ENCODE peak calls at places on chromosomes 1 and 21, in five cellular contexts. W, K, P, Y and X are unnamed samples.

GRCh38 chr1:29312469-29313466 is 76.4 kb downstream of the PTPRU start:
- DNase-seq in Y (no peak), K (no peak), P (no peak), W (no peak), X (no peak)

GRCh38 chr1:56973898-56974752 is 8.3 kb upstream of the C8B start:
- DNase-seq in W (no peak), Y (no peak), K (no peak), P (no peak), X (no peak)

GRCh38 chr21:39651206-39651605 is 38.5 kb downstream of the B3GALT5 start:
- DNase-seq in K (no peak), Y (no peak), W (no peak), P (no peak), X (no peak)

GRCh38 chr1:32455958-32456357 is 8.9 kb upstream of the ZBTB8B start:
- DNase-seq in K (no peak), Y (no peak), W (no peak), P (no peak), X (no peak)

GRCh38 chr1:1072299-1072848 is 1.7 kb downstream of the RNF223 start:
- DNase-seq in P (no peak), K (no peak), Y (no peak), W (no peak), X (no peak)

GRCh38 chr1:210381934-210382333 is 53.2 kb downstream of the HHAT start:
- DNase-seq in K (no peak), Y (no peak), W (no peak), P (no peak), X (no peak)

GRCh38 chr1:30618335-30618747 is 105.0 kb downstream of the MATN1 start:
- DNase-seq in Y (no peak), P (no peak), W (no peak), K (peak; percentile 19), X (no peak)

GRCh38 chr1:204188959-204189639 is 7.2 kb downstream of the KISS1 start:
- DNase-seq in Y (no peak), W (no peak), P (no peak), K (no peak), X (no peak)

GRCh38 chr1:79431341-79431740 is 424.8 kb upstream of the ADGRL4 start:
- DNase-seq in Y (no peak), P (no peak), K (no peak), W (no peak), X (no peak)

GRCh38 chr1:234870582-234870981 is 258.1 kb downstream of the TOMM20 start:
- DNase-seq in K (no peak), Y (no peak), P (no peak), W (no peak), X (no peak)

GRCh38 chr1:225533238-225533637 is 105.4 kb upstream of the LBR start:
- DNase-seq in Y (no peak), W (no peak), K (peak; percentile 25), P (no peak), X (no peak)

GRCh38 chr1:47624531-47624930 is 186.7 kb downstream of the FOXD2 start:
- DNase-seq in Y (no peak), P (no peak), W (no peak), K (peak; percentile 68), X (peak; percentile 40)

GRCh38 chr1:245915851-245916250 is 591.2 kb downstream of the SMYD3 start:
- DNase-seq in Y (no peak), W (no peak), P (no peak), K (no peak), X (no peak)

GRCh38 chr1:236978740-236979139 is 25.5 kb downstream of the MT1HL1 start:
- DNase-seq in P (no peak), Y (no peak), K (no peak), W (no peak), X (no peak)

GRCh38 chr1:70641868-70642267 is 230.8 kb downstream of the CTH start:
- DNase-seq in P (no peak), W (no peak), Y (no peak), K (no peak), X (no peak)

GRCh38 chr1:224631471-224632105 is 15.5 kb downstream of the CNIH3 start:
- DNase-seq in W (no peak), P (no peak), K (no peak), Y (no peak), X (no peak)

GRCh38 chr1:52636701-52637695 is 4.0 kb downstream of the SHISAL2A start:
- DNase-seq in Y (no peak), P (no peak), K (no peak), W (no peak), X (no peak)

GRCh38 chr1:192844360-192844759 is 35.5 kb downstream of the RGS2 start:
- DNase-seq in K (no peak), W (no peak), Y (no peak), P (no peak), X (no peak)

GRCh38 chr1:85581802-85582686 is 1.5 kb downstream of the CCN1 start:
- DNase-seq in K (peak; percentile 72), W (peak; percentile 81), Y (peak; percentile 96), P (peak; percentile 90), X (no peak)

GRCh38 chr1:172686143-172686542 is 27.2 kb downstream of the FASLG start:
- DNase-seq in W (no peak), Y (no peak), P (no peak), K (no peak), X (no peak)

GRCh38 chr21:44406953-44407352 is 48.4 kb upstream of the LRRC3 start:
- DNase-seq in P (no peak), Y (no peak), K (no peak), W (no peak), X (no peak)

GRCh38 chr1:7641587-7642417 is 129.3 kb upstream of the VAMP3 start:
- DNase-seq in P (no peak), Y (no peak), W (no peak), K (no peak), X (no peak)
- TF ChIP-seq CTCF in P (peak; percentile 34), Y (no peak), W (no peak), K (no peak), X (no peak)

GRCh38 chr1:9588551-9589143 is at the start of gene TMEM201:
- DNase-seq in W (peak; percentile 88), K (peak; percentile 97), Y (peak; percentile 20), P (peak; percentile 76), X (peak; percentile 96)
- TF ChIP-seq CTCF in W (peak; percentile 36), K (peak; percentile 86), Y (peak; percentile 98), P (peak; percentile 88), X (peak; percentile 73)

DNA sequence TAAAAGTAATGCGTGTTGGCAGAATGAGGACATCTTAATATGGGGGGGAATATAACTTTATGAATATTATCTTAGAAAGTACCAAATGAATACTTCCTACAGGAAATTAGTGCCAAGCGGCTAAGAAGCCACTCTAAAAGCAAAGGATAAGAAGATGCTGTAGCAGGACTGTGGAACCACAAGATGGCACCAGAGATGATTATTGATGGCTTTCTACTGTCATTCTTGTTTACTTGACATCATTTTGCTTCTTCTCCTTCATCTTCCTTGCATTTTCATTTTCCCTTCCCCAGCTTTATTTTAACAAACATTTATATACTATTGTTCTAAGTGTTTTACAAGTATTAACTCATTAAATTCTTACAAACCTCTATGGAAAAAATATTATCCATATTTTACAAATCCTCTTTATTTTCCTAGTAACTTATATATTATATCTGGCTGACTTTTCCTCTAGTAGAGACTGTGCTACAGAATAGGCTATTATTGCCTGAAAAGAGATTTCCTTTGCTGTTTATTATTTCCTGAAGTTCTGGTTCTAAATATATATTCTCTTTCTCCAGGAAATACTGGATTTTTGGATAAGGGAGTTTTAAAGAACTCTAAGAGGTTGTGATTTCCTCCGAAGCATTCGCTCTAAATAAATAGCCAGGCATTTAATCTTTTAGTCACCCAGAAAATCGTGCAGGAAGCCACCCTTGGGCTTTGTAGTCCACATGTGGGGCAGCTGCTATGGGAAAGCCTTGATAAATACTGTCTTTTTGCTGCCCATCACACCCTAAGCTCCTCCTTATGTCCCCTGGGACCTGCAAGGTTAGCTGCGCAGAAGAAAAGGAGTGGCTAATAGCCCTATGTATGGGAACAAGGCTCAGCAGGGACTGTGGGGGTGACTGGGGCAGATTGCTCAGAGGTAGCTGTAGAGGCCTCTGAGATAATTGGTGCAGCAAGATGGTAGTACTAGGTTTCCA is 69.8 kb downstream of the TPR start:
- DNase-seq in K (peak; percentile 13), P (peak; percentile 30), W (peak; percentile 20), Y (peak; percentile 25), X (no peak)
- TF ChIP-seq CTCF in K (peak; percentile 54), P (peak; percentile 77), W (peak; percentile 38), Y (peak; percentile 61), X (no peak)

GRCh38 chr1:213564215-213564659 is 423.5 kb upstream of the PROX1 start:
- DNase-seq in W (no peak), Y (no peak), P (no peak), K (peak; percentile 44), X (no peak)
- TF ChIP-seq CTCF in W (no peak), Y (peak; percentile 20), P (no peak), K (peak; percentile 45), X (no peak)

GRCh38 chr1:117758444-117759316 is 152.8 kb downstream of the TENT5C start:
- DNase-seq in K (peak; percentile 90), W (peak; percentile 84), Y (peak; percentile 59), P (peak; percentile 76), X (peak; percentile 78)
- TF ChIP-seq CTCF in K (peak; percentile 90), W (peak; percentile 79), Y (peak; percentile 81), P (peak; percentile 96), X (peak; percentile 92)

DNA sequence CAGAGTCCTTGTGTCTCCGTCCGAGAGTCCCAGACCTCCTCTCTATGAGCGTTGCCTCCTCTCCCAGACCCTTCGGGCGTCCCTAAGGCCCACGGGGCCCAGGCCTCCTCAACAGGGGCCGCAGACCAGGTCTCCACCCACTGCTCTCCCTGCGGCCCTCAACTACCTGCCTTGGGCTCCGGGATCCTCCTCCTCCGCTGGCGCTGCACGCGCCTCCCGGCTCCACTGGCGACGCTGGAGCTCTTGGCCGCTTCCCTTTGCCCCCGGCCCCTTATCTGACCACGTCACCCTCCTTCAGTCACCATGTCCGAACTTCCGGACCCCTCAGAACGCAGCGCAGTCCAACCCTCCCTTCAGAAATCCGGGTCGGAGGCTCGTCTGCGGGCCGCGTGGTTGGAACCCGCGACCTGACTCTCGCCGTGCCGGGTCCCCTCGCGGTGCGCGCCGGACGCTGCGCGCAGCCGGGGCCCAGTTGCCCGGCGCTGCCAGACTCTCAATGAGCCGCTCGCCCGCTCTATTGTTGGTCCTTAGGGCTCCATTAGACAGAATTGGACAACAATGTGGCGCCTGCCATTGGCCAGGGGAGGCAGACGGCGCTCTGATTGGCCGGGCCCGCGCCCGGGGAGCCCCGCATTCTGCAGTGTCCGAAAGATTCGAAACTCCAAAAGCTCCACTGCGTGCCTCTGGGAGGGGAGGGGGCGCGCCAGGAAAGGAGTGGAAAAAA is at the start of gene DMRTA2:
- DNase-seq in K (no peak), W (no peak), Y (no peak), P (no peak), X (no peak)
- TF ChIP-seq CTCF in K (no peak), W (no peak), Y (no peak), P (no peak), X (no peak)